ENCODE peak calls at places on chromosomes 5 and 9, in eight cellular contexts. S is psoas muscle, A is lung, C is left ventricle myocardium inferior, P is sigmoid colon, E is esophagus squamous epithelium, V is K562, T is HAP-1. O is an unnamed sample.

GRCh38 chr5:119913425-119913824 is 284.1 kb downstream of the FAM170A start:
- DNase-seq in C (no peak), V (no peak), A (no peak), T (no peak), S (no peak), P (no peak), E (no peak), O (no peak)

GRCh38 chr9:91465420-91465819 is 41.8 kb upstream of the NFIL3 start:
- DNase-seq in S (no peak), E (no peak), V (no peak), P (no peak), C (no peak), A (no peak), T (peak; percentile 22), O (no peak)

GRCh38 chr5:113117543-113118110 is 141.0 kb downstream of the DCP2 start:
- DNase-seq in C (no peak), P (no peak), A (no peak), E (no peak), V (no peak), T (no peak), S (no peak), O (no peak)

GRCh38 chr5:62296998-62297397 is 9.0 kb upstream of the KIF2A start:
- DNase-seq in P (no peak), V (no peak), S (no peak), C (no peak), E (no peak), T (no peak), A (no peak), O (no peak)

GRCh38 chr5:33755216-33755615 is 136.6 kb downstream of the ADAMTS12 start:
- DNase-seq in V (no peak), P (no peak), T (no peak), C (no peak), E (no peak), A (no peak), S (no peak), O (no peak)

GRCh38 chr9:107109324-107109723 is 173.8 kb upstream of the RAD23B start:
- DNase-seq in V (no peak), P (no peak), A (no peak), C (no peak), T (no peak), E (no peak), S (no peak), O (no peak)

GRCh38 chr9:97868859-97869258 is 15.8 kb downstream of the FOXE1 start:
- DNase-seq in A (no peak), T (no peak), C (no peak), S (no peak), P (no peak), V (no peak), E (no peak), O (no peak)

GRCh38 chr9:91746904-91747303 is 203.1 kb downstream of the ROR2 start:
- DNase-seq in E (no peak), T (no peak), P (no peak), A (no peak), V (no peak), C (no peak), S (no peak), O (no peak)

GRCh38 chr9:124256517-124257069 is 1.2 kb upstream of the NEK6 start:
- DNase-seq in E (no peak), A (no peak), V (no peak), S (peak; percentile 44), T (peak; percentile 59), P (peak; percentile 58), C (no peak), O (peak; percentile 48)

GRCh38 chr9:37811906-37812476 is 11.4 kb downstream of the DCAF10 start:
- DNase-seq in S (no peak), P (no peak), E (no peak), V (no peak), A (no peak), C (no peak), T (no peak), O (no peak)

GRCh38 chr5:160479926-160480325 is 58.3 kb downstream of the PTTG1 start:
- DNase-seq in P (no peak), A (no peak), T (no peak), S (no peak), V (no peak), C (no peak), E (no peak), O (no peak)

GRCh38 chr9:21801683-21802417 is 586 bp upstream of the MTAP start:
- DNase-seq in C (peak; percentile 73), V (no peak), P (peak; percentile 92), S (peak; percentile 86), T (no peak), A (peak; percentile 78), E (peak; percentile 21), O (peak; percentile 83)

GRCh38 chr5:6745706-6746217 is 32.5 kb downstream of the TENT4A start:
- DNase-seq in P (peak; percentile 18), T (peak; percentile 35), C (no peak), E (no peak), A (no peak), S (no peak), V (peak; percentile 40), O (no peak)

DNA sequence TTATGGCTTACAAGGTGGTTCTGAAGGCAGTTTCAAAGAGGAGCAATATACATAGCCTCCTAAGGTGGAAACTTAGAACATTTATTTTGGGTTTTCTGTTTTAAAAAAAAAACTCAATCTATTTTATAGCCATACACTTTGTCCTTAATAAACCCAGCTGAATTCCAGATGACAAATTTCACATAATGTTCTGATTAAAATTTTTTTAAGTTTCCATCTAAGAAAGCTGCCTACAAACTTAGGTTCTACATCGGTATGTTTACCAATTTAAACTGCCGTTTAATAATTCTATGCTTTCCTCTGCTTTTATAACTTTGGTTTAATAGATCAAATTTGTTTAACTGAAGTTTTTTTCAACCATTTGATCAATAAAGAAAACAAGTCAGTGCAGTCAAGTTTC is 12.5 kb downstream of the NR3C1 start:
- DNase-seq in T (no peak), E (no peak), V (no peak), P (no peak), S (no peak), A (no peak), C (no peak), O (no peak)
- H3K4me3 ChIP-seq in T (no peak overlapping the region), E (no peak overlapping the region), V (no peak overlapping the region), P (no peak overlapping the region), S (no peak overlapping the region), A (no peak overlapping the region), C (no peak overlapping the region), O (no peak overlapping the region)

GRCh38 chr9:113567361-113568080 is 104.0 kb downstream of the RGS3 start:
- DNase-seq in C (peak; percentile 11), A (no peak), S (no peak), V (no peak), P (peak; percentile 57), E (no peak), T (no peak), O (no peak)

GRCh38 chr9:113570106-113570505 is 106.6 kb downstream of the RGS3 start:
- DNase-seq in V (no peak), E (no peak), T (no peak), A (no peak), C (no peak), P (peak; percentile 55), S (no peak), O (no peak)

GRCh38 chr9:113569472-113570060 is 106.0 kb downstream of the RGS3 start:
- DNase-seq in A (no peak), P (peak; percentile 2), V (no peak), S (no peak), C (no peak), E (no peak), T (no peak), O (no peak)

GRCh38 chr9:113568081-113568435 is 104.5 kb downstream of the RGS3 start:
- DNase-seq in P (peak; percentile 42), A (no peak), V (no peak), C (no peak), T (no peak), S (no peak), E (no peak), O (no peak)

GRCh38 chr9:113568481-113569321 is 105.2 kb downstream of the RGS3 start:
- DNase-seq in E (no peak), P (peak; percentile 58), V (no peak), A (no peak), C (no peak), T (no peak), S (peak; percentile 83), O (no peak)
- H3K4me1 ChIP-seq in E (peaks cover 75% of the 10 kb centered on the region), P (peaks cover 70% of the 10 kb centered on the region), V (peaks cover 25% of the 10 kb centered on the region), A (peaks cover 8% of the 10 kb centered on the region), C (peaks cover 100% of the 10 kb centered on the region), T (no peaks in the 10 kb centered on the region), S (peaks cover 73% of the 10 kb centered on the region), O (peaks cover 5% of the 10 kb centered on the region)

GRCh38 chr9:95338243-95338642 is 20.7 kb upstream of the FANCC start:
- DNase-seq in E (no peak), S (no peak), V (no peak), T (no peak), C (no peak), P (no peak), A (no peak), O (no peak)

GRCh38 chr9:95332860-95333259 is 15.4 kb upstream of the FANCC start:
- DNase-seq in E (no peak), T (no peak), P (no peak), C (no peak), V (no peak), S (no peak), A (no peak), O (no peak)

GRCh38 chr9:95330720-95331404 is 13.4 kb upstream of the FANCC start:
- DNase-seq in E (no peak), A (no peak), P (no peak), T (no peak), C (no peak), S (no peak), V (no peak), O (no peak)

GRCh38 chr9:95336281-95336680 is 18.8 kb upstream of the FANCC start:
- DNase-seq in C (no peak), T (no peak), P (no peak), E (no peak), S (no peak), V (peak; percentile 35), A (no peak), O (no peak)

DNA sequence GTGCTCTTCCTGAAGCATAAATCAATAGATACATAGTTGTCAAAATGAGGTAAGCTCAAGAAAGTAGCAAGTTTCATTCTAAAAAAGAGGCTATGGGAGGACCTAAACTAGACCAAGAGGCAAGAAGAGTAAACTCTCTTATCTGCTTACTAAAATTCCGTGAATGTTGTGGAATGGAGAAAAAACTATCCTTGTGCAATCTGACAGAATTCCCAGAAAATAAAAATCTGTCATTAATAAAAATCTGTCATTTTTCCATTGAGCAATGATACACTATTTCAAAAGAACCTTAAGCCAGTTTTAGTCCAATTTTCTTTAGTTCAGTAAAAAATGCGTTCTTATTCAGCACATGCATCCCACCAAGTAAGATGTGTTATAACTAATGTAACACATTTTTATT is 15.9 kb upstream of the FANCC start:
- DNase-seq in C (no peak), T (no peak), V (no peak), A (no peak), E (no peak), S (no peak), P (no peak), O (no peak)
- H3K9me3 ChIP-seq in C (no peaks in the 10 kb centered on the region), T (peaks cover 6% of the 10 kb centered on the region), V (no peaks in the 10 kb centered on the region), A (no peaks in the 10 kb centered on the region), E (no peaks in the 10 kb centered on the region), S (no peaks in the 10 kb centered on the region), P (no peaks in the 10 kb centered on the region), O (no peaks in the 10 kb centered on the region)

GRCh38 chr5:158265931-158266710 is 407.2 kb upstream of the CLINT1 start:
- DNase-seq in S (no peak), A (no peak), E (no peak), P (no peak), C (no peak), V (no peak), T (no peak), O (no peak)
- H3K4me3 ChIP-seq in S (no peak overlapping the region), A (no peak overlapping the region), E (no peak overlapping the region), P (no peak overlapping the region), C (no peak overlapping the region), V (no peak overlapping the region), T (no peak overlapping the region), O (no peak overlapping the region)

GRCh38 chr9:134328341-134328840 is 2.1 kb downstream of the RXRA start:
- DNase-seq in P (no peak), E (no peak), A (no peak), C (peak; percentile 15), S (peak; percentile 54), T (peak; percentile 21), V (no peak), O (peak; percentile 44)
- H3K4me1 ChIP-seq in P (peaks cover 84% of the 10 kb centered on the region), E (peaks cover 89% of the 10 kb centered on the region), A (peaks cover 9% of the 10 kb centered on the region), C (peaks cover 90% of the 10 kb centered on the region), S (peaks cover 58% of the 10 kb centered on the region), T (peaks cover 12% of the 10 kb centered on the region), V (peaks cover 20% of the 10 kb centered on the region), O (no peaks in the 10 kb centered on the region)

O was measured in aorta.